ENCODE peak calls at places on chromosomes 5 and 9, in five cellular contexts. Z, V, F, W and M are unnamed samples.

GRCh38 chr5:19880430-19880829 is 107.6 kb downstream of the CDH18 start:
- DNase-seq in Z (no peak), V (no peak), F (no peak), W (no peak), M (no peak)

GRCh38 chr5:2353871-2354440 is 397.5 kb downstream of the IRX2 start:
- DNase-seq in Z (no peak), V (no peak), F (no peak), W (no peak), M (no peak)

GRCh38 chr5:43432486-43433365 is 20.5 kb upstream of the CCL28 start:
- DNase-seq in Z (peak), V (peak), F (peak), W (no peak), M (no peak)

GRCh38 chr9:115590016-115590415 is 472.1 kb upstream of the TNC start:
- DNase-seq in Z (peak), V (peak), F (peak), W (no peak), M (no peak)

GRCh38 chr9:135515541-135515951 is 5.7 kb upstream of the LCN1 start:
- DNase-seq in Z (no peak), V (no peak), F (no peak), W (no peak), M (no peak)

GRCh38 chr5:132883261-132883834 is 9.9 kb downstream of the LEAP2 start:
- DNase-seq in Z (peak), V (peak), F (peak), W (peak), M (no peak)

GRCh38 chr5:109921735-109922395 is 232.1 kb downstream of the MAN2A1 start:
- DNase-seq in Z (no peak), V (no peak), F (no peak), W (peak), M (peak)

GRCh38 chr9:89207026-89207425 is 28.4 kb upstream of the SHC3 start:
- DNase-seq in Z (no peak), V (no peak), F (no peak), W (no peak), M (no peak)

GRCh38 chr5:148311516-148311915 is 707 bp upstream of the SPINK7 start:
- DNase-seq in Z (no peak), V (no peak), F (no peak), W (no peak), M (no peak)

GRCh38 chr5:22250528-22250927 is 602.6 kb downstream of the CDH12 start:
- DNase-seq in Z (no peak), V (no peak), F (no peak), W (no peak), M (no peak)

GRCh38 chr5:167217097-167217743 is 1074.2 kb upstream of the WWC1 start:
- DNase-seq in Z (no peak), V (no peak), F (no peak), W (no peak), M (no peak)